ENCODE peak calls at places on chromosomes 3 and 15, in five cellular contexts. K, W, T, V and L are unnamed samples.
A peak's percentile ranks its signal among the peaks of the same experiment; 100 is the strongest.

GRCh38 chr3:60402951-60403350 is 848.3 kb downstream of the FHIT start:
- ATAC-seq in W (no peak), T (no peak), V (no peak), K (no peak), L (no peak)

GRCh38 chr15:61389334-61390028 is 160.4 kb upstream of the RORA start:
- ATAC-seq in T (no peak), V (no peak), K (no peak), W (no peak), L (no peak)

GRCh38 chr3:134378384-134378783 is 4.1 kb upstream of the AMOTL2 start:
- ATAC-seq in K (peak; percentile 50), W (no peak), T (peak; percentile 39), V (peak; percentile 35), L (no peak)

GRCh38 chr3:106317141-106318055 is 448.6 kb upstream of the CBLB start:
- ATAC-seq in K (no peak), W (no peak), V (no peak), T (no peak), L (no peak)

GRCh38 chr3:134039161-134039862 is 9.6 kb upstream of the SLCO2A1 start:
- ATAC-seq in K (peak; percentile 49), T (peak; percentile 90), V (peak; percentile 97), W (peak; percentile 70), L (peak; percentile 32)

GRCh38 chr3:10322355-10322715 is 1.4 kb upstream of the SEC13 start:
- ATAC-seq in V (peak; percentile 45), K (no peak), T (peak; percentile 41), W (no peak), L (no peak)

GRCh38 chr15:76153241-76154197 is 93.7 kb downstream of the TMEM266 start:
- ATAC-seq in K (no peak), V (no peak), W (no peak), T (no peak), L (no peak)

GRCh38 chr3:196670335-196670734 is 30.8 kb downstream of the NRROS start:
- ATAC-seq in V (no peak), T (no peak), K (peak; percentile 59), W (no peak), L (peak; percentile 55)

GRCh38 chr3:149909923-149910322 is 60.8 kb downstream of the PFN2 start:
- ATAC-seq in T (no peak), W (no peak), K (no peak), V (no peak), L (no peak)

GRCh38 chr3:5220193-5220592 is 32.7 kb downstream of the EDEM1 start:
- ATAC-seq in W (no peak), T (no peak), V (peak; percentile 47), K (no peak), L (no peak)

GRCh38 chr3:97680696-97681095 is 83.9 kb upstream of the ARL6 start:
- ATAC-seq in K (no peak), W (no peak), V (no peak), T (no peak), L (no peak)

GRCh38 chr3:134066539-134067310 is 37.0 kb upstream of the SLCO2A1 start:
- ATAC-seq in V (peak; percentile 55), T (no peak), K (peak; percentile 70), W (peak; percentile 7), L (peak; percentile 65)

GRCh38 chr15:75153565-75154248 is 48.0 kb upstream of the C15orf39 start:
- ATAC-seq in K (peak; percentile 19), W (no peak), V (no peak), T (no peak), L (no peak)

GRCh38 chr15:99322643-99323405 is 71.5 kb downstream of the LRRC28 start:
- ATAC-seq in K (no peak), T (no peak), V (peak; percentile 79), W (no peak), L (no peak)

GRCh38 chr3:128317698-128318231 is 148.9 kb downstream of the DNAJB8 start:
- ATAC-seq in T (no peak), K (no peak), V (no peak), W (no peak), L (no peak)

GRCh38 chr3:130901463-130902204 is 7.8 kb downstream of the ATP2C1 start:
- ATAC-seq in V (no peak), K (peak; percentile 68), W (peak; percentile 67), T (no peak), L (no peak)

GRCh38 chr15:62495670-62496328 is 330.7 kb upstream of the C2CD4B start:
- ATAC-seq in K (peak; percentile 64), V (no peak), W (no peak), T (no peak), L (peak; percentile 90)

GRCh38 chr15:86855307-86855706 is 775.6 kb downstream of the AGBL1 start:
- ATAC-seq in V (no peak), T (no peak), W (no peak), K (no peak), L (no peak)

GRCh38 chr3:158668506-158668905 is 3.9 kb downstream of the LXN start:
- ATAC-seq in W (no peak), K (no peak), V (no peak), T (no peak), L (no peak)

GRCh38 chr3:193240850-193241706 is at the start of gene PLAAT1:
- ATAC-seq in T (no peak), W (peak; percentile 95), V (no peak), K (peak; percentile 67), L (peak; percentile 94)

GRCh38 chr3:46239952-46240351 is 2.3 kb upstream of the CCR3 start:
- ATAC-seq in T (no peak), K (no peak), V (no peak), W (no peak), L (no peak)

GRCh38 chr3:193489949-193490348 is 64.7 kb downstream of the ATP13A4 start:
- ATAC-seq in W (no peak), T (no peak), K (no peak), V (no peak), L (no peak)

GRCh38 chr3:48285132-48285531 is 44.2 kb downstream of the ZNF589 start:
- ATAC-seq in K (no peak), V (no peak), T (no peak), W (no peak), L (no peak)

GRCh38 chr15:37900286-37901221 is 33.9 kb upstream of the TMCO5A start:
- ATAC-seq in W (no peak), T (no peak), K (no peak), V (no peak), L (no peak)

GRCh38 chr15:93080451-93080850 is 8.6 kb downstream of the RGMA start:
- ATAC-seq in W (no peak), K (no peak), V (no peak), T (no peak), L (no peak)

GRCh38 chr3:105691633-105692032 is 177.2 kb downstream of the CBLB start:
- ATAC-seq in K (no peak), T (no peak), W (no peak), V (no peak), L (peak; percentile 28)

GRCh38 chr3:194102436-194102835 is 33.5 kb upstream of the HES1 start:
- ATAC-seq in T (no peak), K (no peak), V (no peak), W (no peak), L (no peak)

GRCh38 chr3:171802601-171802956 is 7.7 kb downstream of the PLD1 start:
- ATAC-seq in W (no peak), K (no peak), V (no peak), T (no peak), L (no peak)

GRCh38 chr3:126468028-126468891 is 7.4 kb downstream of the ZXDC start:
- ATAC-seq in K (no peak), W (no peak), V (no peak), T (no peak), L (peak; percentile 24)

GRCh38 chr3:32867954-32868353 is 50.2 kb downstream of the TRIM71 start:
- ATAC-seq in T (no peak), W (no peak), V (no peak), K (no peak), L (no peak)
- H3K27ac ChIP-seq in T (no peak overlapping the region), W (no peak overlapping the region), V (no peak overlapping the region), K (no peak overlapping the region), L (no peak overlapping the region)

DNA sequence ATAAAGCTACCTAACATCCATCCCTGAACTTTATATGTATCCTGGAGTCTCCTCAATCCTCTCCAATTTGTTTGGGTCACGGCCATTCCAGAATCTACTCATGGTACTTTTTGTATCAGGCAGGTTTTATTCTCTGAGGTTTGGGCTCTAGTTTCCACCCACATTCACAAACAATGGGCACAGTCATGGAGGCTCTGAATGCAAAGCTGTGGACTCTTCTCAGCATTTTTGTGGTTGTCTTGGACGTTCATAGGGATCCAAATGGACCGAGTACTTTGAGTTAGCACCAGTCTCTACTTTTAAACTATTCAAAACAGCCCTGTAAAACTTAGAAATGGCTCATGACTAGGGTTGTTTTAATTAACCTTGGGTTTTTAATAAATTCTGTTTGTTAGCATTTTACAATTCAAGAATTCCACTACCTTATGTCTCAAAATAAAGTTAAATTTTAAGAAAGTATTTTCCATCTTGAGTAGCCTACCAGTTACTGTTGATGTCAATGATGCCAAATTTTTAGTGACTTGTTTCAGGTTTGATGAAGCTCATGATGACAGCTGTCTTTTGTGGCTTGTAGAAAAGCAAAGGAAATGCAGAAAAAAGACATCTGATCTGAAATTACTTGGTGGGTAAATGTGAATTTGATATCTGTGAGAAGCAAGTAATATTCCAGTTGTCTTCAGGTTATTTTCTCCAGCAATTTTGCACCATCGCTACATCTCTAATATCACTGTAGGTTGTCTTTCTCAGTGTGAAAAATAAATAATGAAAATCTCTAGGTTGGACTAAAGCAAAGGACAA is 275.7 kb upstream of the THBS1 start:
- ATAC-seq in T (no peak), W (no peak), V (no peak), K (no peak), L (no peak)
- TF ChIP-seq POLR2AphosphoS5 in T (no peak), W (no peak), V (no peak), K (no peak), L (no peak)

GRCh38 chr3:28348286-28348636 is 260 bp upstream of the ZCWPW2 start:
- ATAC-seq in T (peak; percentile 70), K (peak; percentile 97), W (peak; percentile 85), V (peak; percentile 92), L (peak; percentile 88)

GRCh38 chr3:28348637-28349396 is at the start of the genes AZI2 and ZCWPW2:
- ATAC-seq in W (peak; percentile 97), K (peak; percentile 99), T (peak; percentile 89), V (peak; percentile 91), L (peak; percentile 95)

GRCh38 chr3:28347374-28348285 is 891 bp upstream of the ZCWPW2 start:
- ATAC-seq in W (no peak), T (no peak), K (no peak), V (peak; percentile 1), L (peak; percentile 6)

GRCh38 chr3:28345690-28346089 is 2.8 kb upstream of the ZCWPW2 start:
- ATAC-seq in V (no peak), K (no peak), W (no peak), T (no peak), L (no peak)

GRCh38 chr3:28343144-28343543 is 5.4 kb upstream of the ZCWPW2 start:
- ATAC-seq in W (no peak), V (peak; percentile 39), K (no peak), T (no peak), L (no peak)
- H3K4me1 ChIP-seq in W (peaks cover 16% of the 10 kb centered on the region), V (peaks cover 45% of the 10 kb centered on the region), K (peaks cover 16% of the 10 kb centered on the region), T (peaks cover 10% of the 10 kb centered on the region), L (peaks cover 62% of the 10 kb centered on the region)

DNA sequence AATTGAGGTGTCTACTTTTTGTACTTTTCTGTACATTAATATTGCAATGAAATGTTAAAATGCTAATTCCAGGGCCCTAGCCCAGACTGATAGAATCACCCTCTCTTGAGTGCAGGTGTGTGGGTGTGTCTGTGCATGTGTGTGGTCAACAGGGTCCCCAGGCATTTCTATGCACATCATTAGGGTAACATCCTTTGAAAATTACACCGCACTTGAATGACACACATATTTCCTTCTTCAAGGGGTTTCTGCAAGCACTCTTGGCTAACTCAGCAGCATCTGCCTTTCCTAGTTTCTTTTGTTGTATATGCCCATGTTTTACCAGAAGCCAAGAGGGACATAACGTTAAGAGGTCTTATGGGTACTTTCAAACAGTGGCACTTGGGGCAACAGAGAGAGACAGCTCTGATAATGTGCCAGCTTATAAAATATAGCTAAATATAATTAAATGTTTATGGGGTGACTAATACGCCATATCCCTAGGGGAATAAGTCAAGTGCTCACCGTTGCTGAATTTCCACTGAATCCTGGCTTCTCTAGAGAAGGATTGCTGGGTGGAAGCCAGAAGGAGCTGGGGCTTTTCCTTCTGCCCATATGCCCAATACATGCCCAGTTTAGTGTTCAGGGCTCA is 54.5 kb upstream of the LRIG1 start:
- ATAC-seq in W (no peak), V (no peak), T (no peak), K (no peak), L (no peak)
- H3K27ac ChIP-seq in W (no peak overlapping the region), V (no peak overlapping the region), T (no peak overlapping the region), K (no peak overlapping the region), L (no peak overlapping the region)